ENCODE peak calls at places on chromosomes 13 and 19, in four cellular contexts. One of them, this sample, is unnamed. For H3K9me3, the result is how much of the 10 kb centered on the place peaks cover.

GRCh38 chr13:45522571-45522970 is 57.8 kb downstream of the COG3 start:
- DNase-seq in ovary: no peak
- DNase-seq in astrocyte: no peak
- DNase-seq in tibial artery: no peak
- DNase-seq in this sample: no peak

GRCh38 chr13:52851153-52851962 is 2.9 kb upstream of the PCDH8 start:
- DNase-seq in ovary: no peak
- DNase-seq in astrocyte: no peak
- DNase-seq in tibial artery: peak
- DNase-seq in this sample: no peak

GRCh38 chr13:49404621-49405020 is 39.2 kb downstream of the CAB39L start:
- DNase-seq in ovary: no peak
- DNase-seq in astrocyte: no peak
- DNase-seq in tibial artery: no peak
- DNase-seq in this sample: no peak

GRCh38 chr13:38871275-38871674 is 119.4 kb downstream of the STOML3 start:
- DNase-seq in ovary: no peak
- DNase-seq in astrocyte: no peak
- DNase-seq in tibial artery: no peak
- DNase-seq in this sample: no peak

GRCh38 chr13:76330756-76331155 is 555.4 kb downstream of the KCTD12 start:
- DNase-seq in ovary: no peak
- DNase-seq in astrocyte: no peak
- DNase-seq in tibial artery: no peak
- DNase-seq in this sample: no peak

GRCh38 chr13:100163375-100163774 is 74.5 kb downstream of the PCCA start:
- DNase-seq in ovary: no peak
- DNase-seq in astrocyte: no peak
- DNase-seq in tibial artery: no peak
- DNase-seq in this sample: no peak

GRCh38 chr13:113941571-113942191 is 32.2 kb downstream of the C13orf46 start:
- DNase-seq in ovary: peak
- DNase-seq in astrocyte: peak
- DNase-seq in tibial artery: no peak
- DNase-seq in this sample: no peak

GRCh38 chr19:19160489-19161035 is 9.5 kb downstream of the MEF2B start:
- DNase-seq in ovary: no peak
- DNase-seq in astrocyte: no peak
- DNase-seq in tibial artery: no peak
- DNase-seq in this sample: no peak

GRCh38 chr13:44396295-44396962 is 22.8 kb downstream of the SERP2 start:
- DNase-seq in ovary: no peak
- DNase-seq in astrocyte: no peak
- DNase-seq in tibial artery: no peak
- DNase-seq in this sample: no peak

GRCh38 chr13:65034266-65034665 is 2195.9 kb downstream of the PCDH9 start:
- DNase-seq in ovary: no peak
- DNase-seq in astrocyte: no peak
- DNase-seq in tibial artery: no peak
- DNase-seq in this sample: no peak

GRCh38 chr13:45339867-45340266 is 1.1 kb downstream of the TPT1 start:
- DNase-seq in ovary: no peak
- DNase-seq in astrocyte: no peak
- DNase-seq in tibial artery: no peak
- DNase-seq in this sample: no peak

GRCh38 chr13:31982540-31982939 is 49.0 kb upstream of the FRY start:
- DNase-seq in ovary: no peak
- DNase-seq in astrocyte: peak
- DNase-seq in tibial artery: peak
- DNase-seq in this sample: no peak

GRCh38 chr13:107977175-107977574 is 238.2 kb downstream of the LIG4 start:
- DNase-seq in ovary: no peak
- DNase-seq in astrocyte: no peak
- DNase-seq in tibial artery: no peak
- DNase-seq in this sample: no peak

GRCh38 chr13:48975101-48975925 is at the start of gene FNDC3A:
- DNase-seq in ovary: peak
- DNase-seq in astrocyte: peak
- DNase-seq in tibial artery: peak
- DNase-seq in this sample: no peak

GRCh38 chr19:18985257-18985656 is 44.2 kb upstream of the HOMER3 start:
- DNase-seq in ovary: no peak
- DNase-seq in astrocyte: no peak
- DNase-seq in tibial artery: peak
- DNase-seq in this sample: no peak

GRCh38 chr19:12676384-12676792 is 5.3 kb downstream of the DHPS start:
- DNase-seq in ovary: peak
- DNase-seq in astrocyte: peak
- DNase-seq in tibial artery: peak
- DNase-seq in this sample: no peak

GRCh38 chr19:36796714-36796999 is 24.1 kb upstream of the ZNF850 start:
- DNase-seq in ovary: no peak
- DNase-seq in astrocyte: no peak
- DNase-seq in tibial artery: no peak
- DNase-seq in this sample: no peak

GRCh38 chr13:110044521-110045200 is 258.3 kb upstream of the IRS2 start:
- DNase-seq in ovary: no peak
- DNase-seq in astrocyte: peak
- DNase-seq in tibial artery: no peak
- DNase-seq in this sample: no peak

GRCh38 chr19:11238041-11238440 is 1.4 kb upstream of the ANGPTL8 start:
- DNase-seq in ovary: no peak
- DNase-seq in astrocyte: no peak
- DNase-seq in tibial artery: no peak
- DNase-seq in this sample: no peak

GRCh38 chr19:11239377-11240000 is at the start of gene ANGPTL8:
- DNase-seq in ovary: no peak
- DNase-seq in astrocyte: no peak
- DNase-seq in tibial artery: no peak
- DNase-seq in this sample: no peak

GRCh38 chr19:11237321-11237720 is 2.1 kb upstream of the ANGPTL8 start:
- DNase-seq in ovary: no peak
- DNase-seq in astrocyte: no peak
- DNase-seq in tibial artery: no peak
- DNase-seq in this sample: no peak

GRCh38 chr19:11238781-11239376 is 540 bp upstream of the ANGPTL8 start:
- DNase-seq in ovary: no peak
- DNase-seq in astrocyte: no peak
- DNase-seq in tibial artery: no peak
- DNase-seq in this sample: no peak

DNA sequence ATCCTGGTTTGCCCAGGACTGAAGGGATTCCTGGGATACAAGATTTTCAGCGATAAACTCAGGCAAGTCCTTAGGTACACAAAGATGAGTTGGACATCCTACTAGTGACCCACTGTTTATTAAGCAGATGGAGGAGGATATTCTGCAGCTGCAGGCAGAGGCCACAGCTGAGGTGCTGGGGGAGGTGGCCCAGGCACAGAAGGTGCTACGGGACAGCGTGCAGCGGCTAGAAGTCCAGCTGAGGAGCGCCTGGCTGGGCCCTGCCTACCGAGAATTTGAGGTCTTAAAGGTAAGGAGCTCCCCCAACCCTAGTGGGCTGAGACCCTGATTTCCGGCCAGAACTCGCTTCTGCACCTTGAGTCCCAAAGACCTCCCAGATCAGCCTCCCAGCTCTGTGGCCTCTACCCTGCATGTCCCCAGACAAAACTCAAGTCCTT is 607 bp downstream of the ANGPTL8 start:
- DNase-seq in ovary: no peak
- DNase-seq in astrocyte: no peak
- DNase-seq in tibial artery: no peak
- DNase-seq in this sample: no peak
- H3K9me3 ChIP-seq in ovary: under half
- H3K9me3 ChIP-seq in astrocyte: under half
- H3K9me3 ChIP-seq in tibial artery: under half
- H3K9me3 ChIP-seq in this sample: under half

DNA sequence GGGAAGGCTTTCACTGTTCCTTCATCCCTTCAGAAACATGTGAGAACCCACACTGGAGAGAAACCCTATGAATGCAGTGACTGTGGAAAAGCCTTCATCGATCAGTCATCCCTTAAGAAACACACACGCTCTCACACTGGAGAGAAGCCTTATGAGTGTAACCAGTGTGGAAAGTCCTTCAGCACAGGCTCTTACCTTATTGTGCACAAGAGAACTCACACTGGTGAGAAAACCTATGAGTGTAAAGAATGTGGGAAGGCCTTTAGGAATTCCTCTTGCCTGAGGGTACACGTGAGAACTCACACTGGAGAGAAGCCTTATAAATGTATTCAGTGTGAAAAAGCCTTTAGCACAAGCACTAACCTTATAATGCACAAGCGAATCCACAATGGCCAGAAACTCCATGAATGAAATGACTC is 18.6 kb downstream of the ZNF177 start:
- DNase-seq in ovary: no peak
- DNase-seq in astrocyte: peak
- DNase-seq in tibial artery: no peak
- DNase-seq in this sample: no peak
- H3K9me3 ChIP-seq in ovary: under half
- H3K9me3 ChIP-seq in astrocyte: half or more
- H3K9me3 ChIP-seq in tibial artery: under half
- H3K9me3 ChIP-seq in this sample: half or more

GRCh38 chr19:30862876-30863275 is 486.4 kb downstream of the TSHZ3 start:
- DNase-seq in ovary: no peak
- DNase-seq in astrocyte: no peak
- DNase-seq in tibial artery: no peak
- DNase-seq in this sample: peak

GRCh38 chr19:30861896-30862295 is 487.3 kb downstream of the TSHZ3 start:
- DNase-seq in ovary: no peak
- DNase-seq in astrocyte: no peak
- DNase-seq in tibial artery: no peak
- DNase-seq in this sample: no peak

GRCh38 chr19:30865481-30865880 is 483.8 kb downstream of the TSHZ3 start:
- DNase-seq in ovary: no peak
- DNase-seq in astrocyte: no peak
- DNase-seq in tibial artery: no peak
- DNase-seq in this sample: no peak

DNA sequence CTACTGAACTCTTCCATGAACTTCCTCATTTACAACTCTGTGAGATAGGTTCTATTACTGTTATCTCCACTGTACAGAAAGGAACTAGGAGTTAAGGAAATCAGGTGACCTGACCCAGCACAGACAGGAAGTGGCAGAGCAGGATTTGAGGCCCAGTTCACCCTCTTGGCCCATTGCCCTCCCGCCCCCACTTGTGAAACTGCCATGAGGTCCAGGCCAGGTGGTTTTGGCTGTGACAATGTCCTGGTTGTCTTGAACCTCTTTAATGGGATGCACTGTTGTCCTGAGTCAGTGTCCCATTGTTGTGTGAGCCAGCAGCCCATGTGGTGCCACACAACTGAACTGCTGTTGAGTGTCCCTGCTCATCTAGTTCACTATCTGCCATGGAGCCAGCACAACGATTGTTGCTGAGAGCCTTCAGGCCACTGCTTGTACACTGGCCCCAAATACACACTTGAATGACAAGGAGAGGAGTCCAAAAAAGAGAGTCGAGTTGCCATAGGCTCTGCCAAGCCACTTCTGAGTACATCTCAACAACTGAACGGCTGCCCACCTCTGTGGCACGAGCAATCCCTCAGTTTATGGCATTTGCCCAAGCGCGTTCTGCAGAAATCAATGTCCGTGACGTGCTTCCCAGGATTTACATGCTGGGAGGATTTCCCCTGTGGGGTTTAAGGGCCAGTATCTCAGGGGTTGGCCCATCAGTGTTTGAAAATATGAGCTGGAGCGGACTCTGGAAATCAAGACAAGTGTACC is 484.6 kb downstream of the TSHZ3 start:
- DNase-seq in ovary: no peak
- DNase-seq in astrocyte: no peak
- DNase-seq in tibial artery: no peak
- DNase-seq in this sample: no peak
- H3K9me3 ChIP-seq in ovary: under half
- H3K9me3 ChIP-seq in astrocyte: under half
- H3K9me3 ChIP-seq in tibial artery: under half
- H3K9me3 ChIP-seq in this sample: under half

GRCh38 chr19:35433448-35433847 is 14.6 kb upstream of the FFAR2 start:
- DNase-seq in ovary: no peak
- DNase-seq in astrocyte: no peak
- DNase-seq in tibial artery: no peak
- DNase-seq in this sample: no peak

GRCh38 chr19:35427187-35427586 is 20.9 kb upstream of the FFAR2 start:
- DNase-seq in ovary: no peak
- DNase-seq in astrocyte: no peak
- DNase-seq in tibial artery: no peak
- DNase-seq in this sample: no peak

GRCh38 chr19:35431147-35431807 is 16.8 kb upstream of the FFAR2 start:
- DNase-seq in ovary: no peak
- DNase-seq in astrocyte: no peak
- DNase-seq in tibial artery: no peak
- DNase-seq in this sample: no peak

GRCh38 chr19:35430382-35431146 is 17.5 kb upstream of the FFAR2 start:
- DNase-seq in ovary: no peak
- DNase-seq in astrocyte: no peak
- DNase-seq in tibial artery: no peak
- DNase-seq in this sample: no peak

GRCh38 chr19:35429698-35430097 is 18.4 kb upstream of the FFAR2 start:
- DNase-seq in ovary: no peak
- DNase-seq in astrocyte: no peak
- DNase-seq in tibial artery: no peak
- DNase-seq in this sample: no peak
- H3K9me3 ChIP-seq in ovary: under half
- H3K9me3 ChIP-seq in astrocyte: under half
- H3K9me3 ChIP-seq in tibial artery: under half
- H3K9me3 ChIP-seq in this sample: under half

GRCh38 chr19:30335306-30335886 is 36.8 kb upstream of the ZNF536 start:
- DNase-seq in ovary: no peak
- DNase-seq in astrocyte: no peak
- DNase-seq in tibial artery: no peak
- DNase-seq in this sample: no peak
- H3K9me3 ChIP-seq in ovary: under half
- H3K9me3 ChIP-seq in astrocyte: under half
- H3K9me3 ChIP-seq in tibial artery: under half
- H3K9me3 ChIP-seq in this sample: under half